ENCODE peak calls at places on chromosomes 16 and 17, in five cellular contexts. J, V, C, W and I are unnamed samples. For H3K36me3, the result is how much of the 10 kb centered on the place peaks cover.

GRCh38 chr17:43578699-43579569 is 32.8 kb upstream of the ETV4 start:
- DNase-seq in J (no peak), V (peak), C (peak), W (peak), I (no peak)

GRCh38 chr16:30889721-30890120 is 4.2 kb downstream of the BCL7C start:
- DNase-seq in J (no peak), V (no peak), C (no peak), W (no peak), I (no peak)

GRCh38 chr17:69357701-69358100 is 30.8 kb upstream of the ABCA5 start:
- DNase-seq in J (no peak), V (peak), C (peak), W (no peak), I (no peak)

GRCh38 chr17:67992541-67993152 is 3.6 kb downstream of the C17orf58 start:
- DNase-seq in J (no peak), V (no peak), C (peak), W (peak), I (no peak)

GRCh38 chr16:10523025-10523424 is 57.4 kb downstream of the EMP2 start:
- DNase-seq in J (no peak), V (no peak), C (no peak), W (no peak), I (no peak)

GRCh38 chr16:14510939-14511797 is 118.9 kb downstream of the PARN start:
- DNase-seq in J (no peak), V (peak), C (no peak), W (no peak), I (no peak)

GRCh38 chr17:29848737-29849136 is 81.3 kb downstream of the SSH2 start:
- DNase-seq in J (no peak), V (no peak), C (no peak), W (no peak), I (no peak)

GRCh38 chr17:74523308-74523707 is 8.0 kb downstream of the CD300LB start:
- DNase-seq in J (no peak), V (no peak), C (no peak), W (no peak), I (no peak)

GRCh38 chr16:10827691-10828341 is 9.2 kb upstream of the TVP23A start:
- DNase-seq in J (no peak), V (no peak), C (no peak), W (peak), I (no peak)

GRCh38 chr17:57397402-57397801 is 141.1 kb downstream of the MSI2 start:
- DNase-seq in J (no peak), V (no peak), C (no peak), W (no peak), I (no peak)

GRCh38 chr16:69397821-69398521 is 12.2 kb upstream of the TERF2 start:
- DNase-seq in J (no peak), V (peak), C (peak), W (peak), I (no peak)

GRCh38 chr16:53219795-53220194 is 165.0 kb downstream of the CHD9 start:
- DNase-seq in J (no peak), V (no peak), C (no peak), W (peak), I (peak)

GRCh38 chr16:54928016-54928356 is 2.7 kb upstream of the IRX5 start:
- DNase-seq in J (no peak), V (no peak), C (peak), W (peak), I (no peak)

GRCh38 chr17:72556944-72557826 is 436.4 kb downstream of the SOX9 start:
- DNase-seq in J (peak), V (peak), C (peak), W (peak), I (no peak)

GRCh38 chr17:44987194-44987882 is 19.2 kb upstream of the C1QL1 start:
- DNase-seq in J (no peak), V (no peak), C (peak), W (no peak), I (no peak)

GRCh38 chr16:4060823-4061222 is 55.4 kb downstream of the ADCY9 start:
- DNase-seq in J (no peak), V (no peak), C (no peak), W (no peak), I (no peak)
- TF ChIP-seq POLR2AphosphoS5 in J (no peak), V (no peak), C (no peak), W (no peak), I (no peak)

GRCh38 chr17:76359375-76359774 is 5.7 kb upstream of the PRPSAP1 start:
- DNase-seq in J (no peak), V (no peak), C (no peak), W (no peak), I (no peak)
- H3K36me3 ChIP-seq in J (under half), V (under half), C (under half), W (under half), I (under half)

GRCh38 chr17:14301761-14302401 is 1.0 kb downstream of the HS3ST3B1 start:
- DNase-seq in J (peak), V (no peak), C (no peak), W (peak), I (no peak)
- TF ChIP-seq EZH2 in J (no peak), V (no peak), C (peak), W (no peak), I (no peak)

GRCh38 chr17:38730526-38731379 is 612 bp downstream of the CISD3 start:
- DNase-seq in J (no peak), V (peak), C (peak), W (peak), I (no peak)

GRCh38 chr17:38727661-38728220 is 2.4 kb upstream of the CISD3 start:
- DNase-seq in J (no peak), V (no peak), C (no peak), W (no peak), I (no peak)

GRCh38 chr17:38729886-38730525 is at the start of gene CISD3:
- DNase-seq in J (peak), V (peak), C (peak), W (peak), I (no peak)

GRCh38 chr17:38729368-38729885 is 714 bp upstream of the CISD3 start:
- DNase-seq in J (no peak), V (no peak), C (no peak), W (no peak), I (no peak)

GRCh38 chr17:38728290-38728831 is 1.8 kb upstream of the CISD3 start:
- DNase-seq in J (no peak), V (no peak), C (no peak), W (no peak), I (no peak)
- TF ChIP-seq POLR2AphosphoS5 in J (no peak), V (peak), C (no peak), W (no peak), I (no peak)

GRCh38 chr17:28344011-28344410 is 8.4 kb downstream of the TNFAIP1 start:
- DNase-seq in J (no peak), V (no peak), C (no peak), W (no peak), I (no peak)
- H3K36me3 ChIP-seq in J (half or more), V (under half), C (under half), W (half or more), I (under half)

GRCh38 chr17:64781013-64781392 is 118.9 kb upstream of the SMURF2 start:
- DNase-seq in J (no peak), V (no peak), C (peak), W (no peak), I (no peak)
- TF ChIP-seq EZH2 in J (no peak), V (no peak), C (no peak), W (no peak), I (no peak)

GRCh38 chr16:57446530-57447141 is 549 bp downstream of the CIAPIN1 start:
- DNase-seq in J (peak), V (no peak), C (peak), W (peak), I (no peak)

GRCh38 chr16:57447142-57447962 is at the start of the genes CIAPIN1 and COQ9:
- DNase-seq in J (peak), V (peak), C (peak), W (peak), I (no peak)

DNA sequence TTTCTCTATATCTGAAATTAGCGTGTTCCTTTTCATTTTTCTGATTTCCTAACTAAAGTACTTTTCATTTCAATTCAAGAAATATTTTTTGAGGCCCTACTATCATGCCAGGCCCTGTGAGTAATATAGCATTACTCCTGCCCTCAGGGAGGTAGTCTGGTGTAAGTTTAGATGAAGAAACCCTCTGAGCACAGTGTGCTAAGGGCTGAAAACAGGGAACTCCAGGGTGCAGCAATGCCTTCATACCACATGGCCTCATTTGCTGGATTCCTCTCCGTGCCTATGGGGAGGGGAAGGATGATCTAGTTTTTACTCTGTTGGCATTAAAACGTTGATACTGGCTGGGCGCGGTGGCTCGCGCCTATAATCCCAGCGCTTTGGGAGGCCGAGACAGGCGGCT is 4.7 kb downstream of the COQ9 start:
- DNase-seq in J (no peak), V (no peak), C (no peak), W (no peak), I (no peak)
- TF ChIP-seq POLR2AphosphoS5 in J (no peak), V (no peak), C (no peak), W (no peak), I (no peak)

GRCh38 chr17:47669060-47669459 is 19.3 kb downstream of the KPNB1 start:
- DNase-seq in J (no peak), V (no peak), C (no peak), W (no peak), I (no peak)

GRCh38 chr17:47674503-47674902 is 19.5 kb upstream of the TBKBP1 start:
- DNase-seq in J (no peak), V (no peak), C (no peak), W (no peak), I (no peak)

GRCh38 chr17:47675380-47676198 is 18.4 kb upstream of the TBKBP1 start:
- DNase-seq in J (no peak), V (no peak), C (no peak), W (no peak), I (no peak)

GRCh38 chr17:47665655-47666054 is 15.9 kb downstream of the KPNB1 start:
- DNase-seq in J (no peak), V (no peak), C (no peak), W (no peak), I (no peak)

GRCh38 chr17:47670064-47670463 is 20.3 kb downstream of the KPNB1 start:
- DNase-seq in J (no peak), V (no peak), C (no peak), W (no peak), I (no peak)
- H3K36me3 ChIP-seq in J (half or more), V (under half), C (half or more), W (half or more), I (half or more)

GRCh38 chr17:80455328-80455710 is 21.1 kb downstream of the NPTX1 start:
- DNase-seq in J (no peak), V (peak), C (peak), W (no peak), I (no peak)
- TF ChIP-seq EZH2 in J (no peak), V (no peak), C (peak), W (no peak), I (no peak)